ENCODE peak calls at places on chromosomes 3 and 15, in six cellular contexts. T is OCI-LY7; J is epithelial cell of esophagus; H is heart left ventricle; V is activated CD4-positive, alpha-beta T cell treated with anti-CD3 and anti-CD28 coated beads for 48 hours; O is sigmoid colon. R is an unnamed sample.

GRCh38 chr3:186589856-186590579 is 19.5 kb downstream of the DNAJB11 start:
- DNase-seq in T (no peak), J (peak; percentile 97), H (no peak), V (no peak), O (no peak), R (peak; percentile 86)

GRCh38 chr15:75232826-75233503 is 25.2 kb upstream of the GOLGA6C start:
- DNase-seq in T (no peak), J (no peak), H (no peak), V (no peak), O (no peak), R (no peak)

GRCh38 chr3:140234256-140234655 is 299.3 kb downstream of the CLSTN2 start:
- DNase-seq in T (no peak), J (no peak), H (no peak), V (no peak), O (no peak), R (no peak)

GRCh38 chr15:50096158-50096821 is 22.7 kb downstream of the ATP8B4 start:
- DNase-seq in T (no peak), J (no peak), H (no peak), V (no peak), O (no peak), R (no peak)

GRCh38 chr15:67512140-67512539 is 8.8 kb upstream of the C15orf61 start:
- DNase-seq in T (no peak), J (no peak), H (no peak), V (no peak), O (no peak), R (no peak)

GRCh38 chr3:45034612-45035252 is 8.6 kb downstream of the CLEC3B start:
- DNase-seq in T (peak; percentile 8), J (no peak), H (peak; percentile 68), V (peak; percentile 38), O (peak; percentile 82), R (no peak)

GRCh38 chr3:51622868-51623267 is 48.2 kb upstream of the TEX264 start:
- DNase-seq in T (no peak), J (no peak), H (no peak), V (no peak), O (no peak), R (no peak)

GRCh38 chr15:99016680-99017321 is 9.2 kb upstream of the PGPEP1L start:
- DNase-seq in T (no peak), J (peak; percentile 87), H (peak; percentile 37), V (no peak), O (no peak), R (peak; percentile 84)

GRCh38 chr3:100335137-100335833 is 728 bp downstream of the NIT2 start:
- DNase-seq in T (peak; percentile 72), J (peak; percentile 45), H (no peak), V (peak; percentile 42), O (no peak), R (peak; percentile 45)

GRCh38 chr3:169497567-169498257 is 165.8 kb downstream of the MECOM start:
- DNase-seq in T (no peak), J (peak; percentile 78), H (no peak), V (no peak), O (no peak), R (peak; percentile 25)

GRCh38 chr3:197490098-197490497 is 65.7 kb downstream of the BDH1 start:
- DNase-seq in T (no peak), J (peak; percentile 69), H (no peak), V (no peak), O (no peak), R (peak; percentile 81)

GRCh38 chr3:24387000-24387399 is 107.7 kb downstream of the THRB start:
- DNase-seq in T (no peak), J (peak; percentile 82), H (no peak), V (no peak), O (no peak), R (no peak)

GRCh38 chr15:97961067-97961954 is 808 bp downstream of the ARRDC4 start:
- DNase-seq in T (no peak), J (peak; percentile 36), H (peak; percentile 63), V (peak; percentile 15), O (peak; percentile 89), R (peak; percentile 37)

GRCh38 chr3:16311960-16312451 is 47.0 kb downstream of the OXNAD1 start:
- DNase-seq in T (peak; percentile 28), J (peak; percentile 80), H (peak; percentile 62), V (peak; percentile 55), O (no peak), R (no peak)

GRCh38 chr3:143648708-143649107 is 199.6 kb downstream of the SLC9A9 start:
- DNase-seq in T (no peak), J (peak; percentile 33), H (no peak), V (peak; percentile 7), O (no peak), R (no peak)

GRCh38 chr15:72319360-72319984 is 485 bp downstream of the CELF6 start:
- DNase-seq in T (no peak), J (peak; percentile 65), H (peak; percentile 70), V (peak; percentile 46), O (peak; percentile 68), R (peak; percentile 78)

GRCh38 chr3:175932586-175932985 is 1073.5 kb downstream of the NAALADL2 start:
- DNase-seq in T (no peak), J (no peak), H (no peak), V (no peak), O (no peak), R (no peak)

GRCh38 chr3:157159037-157159761 is 748 bp downstream of the CCNL1 start:
- DNase-seq in T (peak; percentile 87), J (peak; percentile 87), H (peak; percentile 78), V (peak; percentile 88), O (peak; percentile 82), R (peak; percentile 37)

GRCh38 chr3:192130534-192131132 is 596.7 kb downstream of the FGF12 start:
- DNase-seq in T (peak; percentile 83), J (peak; percentile 71), H (peak; percentile 19), V (peak; percentile 27), O (no peak), R (peak; percentile 36)

GRCh38 chr3:190492966-190493365 is 20.9 kb upstream of the IL1RAP start:
- DNase-seq in T (no peak), J (no peak), H (no peak), V (no peak), O (no peak), R (no peak)

GRCh38 chr3:27633224-27633545 is 88.9 kb downstream of the EOMES start:
- DNase-seq in T (no peak), J (peak; percentile 32), H (no peak), V (no peak), O (no peak), R (no peak)

GRCh38 chr15:50698101-50698500 is 11.5 kb upstream of the TRPM7 start:
- DNase-seq in T (no peak), J (no peak), H (no peak), V (no peak), O (no peak), R (no peak)

GRCh38 chr3:24709921-24710320 is 215.3 kb upstream of the THRB start:
- DNase-seq in T (no peak), J (peak; percentile 13), H (no peak), V (no peak), O (no peak), R (no peak)

GRCh38 chr3:112038863-112039262 is 4.3 kb downstream of the TMPRSS7 start:
- DNase-seq in T (peak; percentile 69), J (peak; percentile 83), H (no peak), V (no peak), O (no peak), R (peak; percentile 52)

GRCh38 chr15:72047020-72047419 is 70.9 kb downstream of the MYO9A start:
- DNase-seq in T (no peak), J (peak; percentile 33), H (no peak), V (no peak), O (no peak), R (no peak)

GRCh38 chr15:49135893-49136292 is 19.5 kb downstream of the COPS2 start:
- DNase-seq in T (no peak), J (peak; percentile 68), H (no peak), V (no peak), O (no peak), R (peak; percentile 62)

GRCh38 chr3:17894434-17895060 is 152.1 kb upstream of the TBC1D5 start:
- DNase-seq in T (peak; percentile 76), J (peak; percentile 81), H (no peak), V (peak; percentile 57), O (no peak), R (no peak)

GRCh38 chr3:98826126-98826525 is 63.0 kb downstream of the ST3GAL6 start:
- DNase-seq in T (no peak), J (no peak), H (no peak), V (no peak), O (no peak), R (no peak)

GRCh38 chr15:77738038-77738370 is 105.3 kb upstream of the LINGO1 start:
- DNase-seq in T (no peak), J (no peak), H (no peak), V (no peak), O (no peak), R (no peak)

GRCh38 chr15:62798536-62798935 is 244.0 kb upstream of the TPM1 start:
- DNase-seq in T (no peak), J (no peak), H (peak; percentile 7), V (no peak), O (no peak), R (no peak)

GRCh38 chr3:178170698-178171535 is 365.3 kb upstream of the KCNMB2 start:
- DNase-seq in T (no peak), J (peak; percentile 78), H (no peak), V (no peak), O (no peak), R (peak; percentile 47)

GRCh38 chr3:184332370-184333090 is 4.9 kb upstream of the FAM131A start:
- DNase-seq in T (no peak), J (peak; percentile 95), H (no peak), V (no peak), O (no peak), R (peak; percentile 85)

GRCh38 chr3:179464296-179465092 is 13.2 kb upstream of the GNB4 start:
- DNase-seq in T (no peak), J (peak; percentile 77), H (no peak), V (peak; percentile 14), O (no peak), R (no peak)

GRCh38 chr3:138774529-138775253 is 60.0 kb downstream of the PIK3CB start:
- DNase-seq in T (no peak), J (peak; percentile 99), H (peak; percentile 62), V (peak; percentile 37), O (peak; percentile 72), R (peak; percentile 84)

GRCh38 chr15:66721020-66721419 is 19.0 kb downstream of the SMAD6 start:
- DNase-seq in T (no peak), J (no peak), H (no peak), V (no peak), O (no peak), R (no peak)

GRCh38 chr15:48722764-48723661 is 77.5 kb upstream of the FBN1 start:
- DNase-seq in T (no peak), J (peak; percentile 89), H (no peak), V (no peak), O (no peak), R (peak; percentile 85)

GRCh38 chr3:27532931-27533607 is 48.9 kb upstream of the SLC4A7 start:
- DNase-seq in T (peak; percentile 3), J (peak; percentile 81), H (no peak), V (no peak), O (no peak), R (peak; percentile 19)

R was measured in RWPE1.